ENCODE peak calls at places on chromosomes 11 and 22, in nine cellular contexts. Y is thoracic aorta, V is left ventricle myocardium inferior, E is kidney, A is brain microvascular endothelial cell, R is BE2C, S is heart right ventricle, B is suprapubic skin, Q is Peyer's patch. H is an unnamed sample.

GRCh38 chr11:48170176-48170839 is 46.3 kb upstream of the OR4B1 start:
- DNase-seq in E (no peak), V (peak), Y (no peak), Q (no peak), A (peak), R (no peak), S (no peak), B (no peak), H (no peak)

GRCh38 chr11:119795231-119795630 is 66.2 kb upstream of the NECTIN1 start:
- DNase-seq in Q (no peak), S (no peak), Y (no peak), R (no peak), V (no peak), A (peak), B (no peak), E (peak), H (peak)

GRCh38 chr11:31106326-31106725 is 263.2 kb downstream of the DCDC1 start:
- DNase-seq in B (no peak), Q (no peak), S (no peak), R (no peak), Y (no peak), V (no peak), E (no peak), A (no peak), H (no peak)

GRCh38 chr22:24011735-24012068 is 598 bp downstream of the CABIN1 start:
- DNase-seq in V (no peak), A (no peak), R (no peak), E (no peak), S (no peak), B (no peak), Q (no peak), Y (no peak), H (no peak)

GRCh38 chr11:112298535-112298934 is 37.9 kb upstream of the PLET1 start:
- DNase-seq in S (peak), R (no peak), Y (no peak), A (no peak), B (no peak), E (no peak), Q (no peak), V (peak), H (no peak)

GRCh38 chr22:42412744-42413220 is 19.4 kb downstream of the NFAM1 start:
- DNase-seq in E (no peak), R (no peak), A (no peak), S (no peak), B (no peak), Y (no peak), Q (no peak), V (no peak), H (no peak)

GRCh38 chr11:2441171-2441570 is 3.1 kb downstream of the TRPM5 start:
- DNase-seq in Y (no peak), E (peak), Q (no peak), R (no peak), S (peak), V (no peak), A (no peak), B (peak), H (no peak)

GRCh38 chr11:134508219-134508990 is 96.4 kb upstream of the B3GAT1 start:
- DNase-seq in B (peak), Q (peak), Y (no peak), S (no peak), A (no peak), E (peak), R (no peak), V (no peak), H (no peak)

GRCh38 chr11:20000022-20000392 is 160.3 kb downstream of the DBX1 start:
- DNase-seq in S (no peak), E (no peak), B (no peak), R (no peak), A (no peak), V (no peak), Y (no peak), Q (no peak), H (no peak)

GRCh38 chr11:30889116-30889765 is 303.1 kb upstream of the MPPED2 start:
- DNase-seq in R (no peak), B (no peak), V (no peak), E (no peak), S (no peak), A (peak), Q (no peak), Y (no peak), H (no peak)

GRCh38 chr11:134607963-134608750 is 196.1 kb upstream of the B3GAT1 start:
- DNase-seq in A (no peak), B (no peak), Y (no peak), E (no peak), V (no peak), Q (no peak), R (no peak), S (no peak), H (no peak)

GRCh38 chr11:84425704-84426103 is 1139.5 kb upstream of the CCDC90B start:
- DNase-seq in Y (no peak), R (no peak), Q (no peak), A (no peak), B (no peak), E (no peak), S (no peak), V (no peak), H (no peak)

GRCh38 chr11:72864692-72865655 is 50.8 kb downstream of the ATG16L2 start:
- DNase-seq in S (no peak), E (no peak), V (peak), B (no peak), Y (no peak), A (peak), R (peak), Q (no peak), H (no peak)

GRCh38 chr11:113947989-113948388 is 26.9 kb upstream of the HTR3A start:
- DNase-seq in Q (no peak), S (no peak), Y (no peak), V (no peak), R (no peak), A (no peak), B (no peak), E (no peak), H (no peak)

GRCh38 chr11:105108247-105108646 is 31.3 kb downstream of the CARD18 start:
- DNase-seq in B (no peak), V (no peak), A (no peak), S (no peak), Q (no peak), R (no peak), Y (no peak), E (no peak), H (no peak)

GRCh38 chr11:83175815-83176214 is 17.7 kb upstream of the ANKRD42 start:
- DNase-seq in Q (no peak), V (no peak), A (no peak), R (no peak), S (no peak), B (no peak), E (no peak), Y (no peak), H (no peak)

GRCh38 chr11:23078289-23078971 is 218.2 kb upstream of the CCDC179 start:
- DNase-seq in Y (no peak), B (no peak), Q (no peak), S (no peak), V (no peak), R (no peak), A (peak), E (no peak), H (peak)

GRCh38 chr11:62611705-62612365 is 740 bp downstream of the EML3 start:
- DNase-seq in B (no peak), A (no peak), Q (no peak), S (peak), Y (no peak), V (peak), R (no peak), E (peak), H (no peak)

GRCh38 chr11:121614661-121615240 is 162.0 kb upstream of the SORL1-AS1 start:
- DNase-seq in B (no peak), S (no peak), A (no peak), Q (no peak), R (no peak), Y (no peak), E (no peak), V (no peak), H (no peak)

GRCh38 chr22:17120711-17121234 is 387 bp downstream of the TMEM121B start:
- DNase-seq in Q (no peak), S (no peak), Y (no peak), A (no peak), V (no peak), R (no peak), B (no peak), E (no peak), H (no peak)
- H3K4me3 ChIP-seq in Q (peak), S (peak), Y (peak), A (peak), V (peak), R (peak), B (peak), E (no peak), H (peak)

GRCh38 chr22:48444320-48445112 is 1383.2 kb downstream of the BRD1 start:
- DNase-seq in A (no peak), V (no peak), Q (no peak), B (no peak), E (peak), S (no peak), Y (no peak), R (no peak), H (no peak)
- H3K4me3 ChIP-seq in A (no peak), V (no peak), Q (no peak), B (no peak), E (no peak), S (no peak), Y (no peak), R (no peak), H (no peak)

DNA sequence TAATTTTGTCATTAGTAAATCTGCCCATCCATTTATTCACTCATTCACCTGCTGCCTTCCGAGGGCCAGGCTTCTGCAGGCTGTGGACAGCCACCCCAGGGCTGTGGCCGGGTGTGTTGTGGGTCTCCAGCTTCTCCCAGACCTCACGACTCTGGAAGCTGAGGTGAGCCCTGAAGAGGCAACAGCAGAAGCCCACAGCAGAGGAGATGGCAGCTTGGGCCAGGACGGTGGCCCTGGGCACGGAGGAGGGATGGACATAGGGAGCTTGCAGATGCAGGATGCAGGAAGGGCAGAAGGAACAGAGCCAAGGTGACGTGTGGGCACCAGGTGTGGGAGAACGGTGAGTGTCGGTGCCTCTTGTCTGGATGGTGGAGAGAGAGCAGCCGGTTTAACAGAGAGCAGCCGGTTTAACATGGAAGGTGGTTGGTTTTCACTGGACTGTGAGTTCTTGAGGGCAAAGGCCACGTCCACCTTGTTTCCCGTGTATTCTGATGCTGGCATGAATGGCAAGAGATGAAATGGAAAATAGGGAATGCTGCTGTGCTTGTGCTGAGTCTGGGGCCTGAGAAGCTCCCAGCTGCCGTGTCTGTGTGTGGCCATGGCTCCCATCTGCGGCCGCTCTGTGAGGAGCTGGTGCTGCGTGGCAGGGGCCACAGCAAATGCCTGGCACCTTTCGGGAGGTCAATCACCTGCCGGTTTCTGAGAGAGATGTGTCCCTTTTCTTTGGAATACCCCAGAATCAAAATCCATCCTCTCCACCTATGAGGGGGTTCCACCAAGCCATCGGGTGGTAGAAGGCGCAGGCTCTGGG is 669.9 kb downstream of the BRD1 start:
- DNase-seq in V (no peak), Q (no peak), E (peak), Y (no peak), A (no peak), S (no peak), B (no peak), R (no peak), H (no peak)
- H3K4me3 ChIP-seq in V (no peak), Q (no peak), E (no peak), Y (no peak), A (no peak), S (no peak), B (no peak), R (no peak), H (no peak)

DNA sequence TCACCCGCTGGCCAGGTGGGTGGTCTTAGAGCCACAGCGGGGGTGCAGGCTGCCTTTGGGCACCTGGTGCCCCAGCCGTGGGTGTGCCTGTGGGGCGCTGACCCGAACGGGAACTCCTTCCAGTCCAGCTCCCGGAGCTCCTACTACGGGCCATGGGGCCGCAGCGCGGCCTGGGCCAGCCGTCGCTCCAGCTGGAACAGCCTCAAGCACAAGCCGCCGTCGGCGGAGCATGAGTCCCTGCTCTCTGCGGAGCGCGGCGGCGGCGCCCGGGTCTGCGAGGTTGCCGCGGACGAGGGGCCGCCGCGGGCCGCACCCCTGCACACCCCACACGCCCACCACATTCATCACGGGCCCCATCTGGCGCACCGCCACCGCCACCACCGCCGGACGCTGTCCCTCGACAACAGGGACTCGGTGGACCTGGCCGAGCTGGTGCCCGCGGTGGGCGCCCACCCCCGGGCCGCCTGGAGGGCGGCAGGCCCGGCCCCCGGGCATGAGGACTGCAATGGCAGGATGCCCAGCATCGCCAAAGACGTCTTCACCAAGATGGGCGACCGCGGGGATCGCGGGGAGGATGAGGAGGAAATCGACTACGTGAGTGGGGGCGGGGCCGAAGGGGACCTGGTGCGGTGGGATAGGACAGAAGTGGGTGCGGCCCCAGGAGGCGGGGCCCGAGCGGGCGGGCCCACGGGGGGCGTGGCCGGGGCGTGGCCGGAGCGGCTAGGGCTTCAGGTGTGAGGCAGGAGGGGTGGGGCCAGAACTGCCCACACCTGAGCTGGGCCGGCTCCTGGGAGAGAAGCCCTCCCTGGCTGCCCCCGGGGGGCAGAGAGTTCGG is 91.5 kb downstream of the CACNA1I start:
- DNase-seq in A (no peak), S (no peak), V (no peak), R (no peak), E (no peak), Y (no peak), B (no peak), Q (peak), H (no peak)
- H3K4me3 ChIP-seq in A (no peak), S (no peak), V (peak), R (no peak), E (no peak), Y (peak), B (peak), Q (peak), H (no peak)

DNA sequence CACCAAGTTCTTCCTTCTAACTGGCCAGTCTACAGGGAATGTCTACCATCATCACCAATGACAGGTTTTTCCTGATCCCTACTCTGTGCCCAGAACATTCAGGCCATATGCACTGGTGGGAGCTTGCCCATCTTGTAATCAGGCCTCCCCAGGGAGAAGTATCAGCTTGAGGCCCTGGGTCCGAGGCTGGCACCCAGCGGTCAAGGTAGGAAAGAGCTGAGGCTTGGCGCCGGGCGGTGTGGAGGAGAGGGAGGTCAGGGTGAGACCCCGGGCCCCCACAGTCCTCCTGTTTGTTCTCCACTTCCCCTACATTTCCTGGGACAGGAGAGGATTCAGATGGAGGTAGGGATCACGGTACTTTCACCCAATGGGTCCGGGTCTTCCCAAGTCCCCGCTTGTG is 15.5 kb downstream of the TSKU start:
- DNase-seq in E (no peak), R (no peak), B (peak), Q (no peak), V (no peak), Y (no peak), S (no peak), A (no peak), H (no peak)
- H3K4me3 ChIP-seq in E (no peak), R (peak), B (peak), Q (peak), V (peak), Y (peak), S (peak), A (no peak), H (no peak)